ENCODE peak calls at places on chromosomes 13 and 19, in four cellular contexts. R is aorta, U is epithelial cell of esophagus, Z is mucosa of descending colon. Y is an unnamed sample.

GRCh38 chr19:3556978-3557460 is 367 bp downstream of the MFSD12 start:
- DNase-seq in U (peak), R (no peak), Z (peak), Y (peak)

GRCh38 chr19:30160996-30161655 is 211.1 kb upstream of the ZNF536 start:
- DNase-seq in R (no peak), Z (no peak), U (no peak), Y (no peak)

GRCh38 chr19:11373885-11374448 is 499 bp upstream of the SWSAP1 start:
- DNase-seq in Z (peak), R (no peak), U (no peak), Y (no peak)

GRCh38 chr13:26476111-26476743 is 81.3 kb upstream of the WASF3 start:
- DNase-seq in R (peak), U (no peak), Z (no peak), Y (peak)

GRCh38 chr13:96229356-96229755 is 139.4 kb downstream of the HS6ST3 start:
- DNase-seq in R (no peak), Z (no peak), U (peak), Y (no peak)

GRCh38 chr19:30053558-30053957 is 111.5 kb downstream of the URI1 start:
- DNase-seq in Z (no peak), U (no peak), R (no peak), Y (no peak)

GRCh38 chr13:31794452-31794851 is 55.1 kb downstream of the RXFP2 start:
- DNase-seq in R (no peak), U (no peak), Z (no peak), Y (no peak)

GRCh38 chr19:39211731-39212376 is 7.8 kb upstream of the SYCN start:
- DNase-seq in U (no peak), Z (no peak), R (no peak), Y (no peak)

GRCh38 chr19:42121666-42122069 is 10.6 kb downstream of the POU2F2 start:
- DNase-seq in Z (peak), R (peak), U (peak), Y (peak)

GRCh38 chr13:108980237-108980636 is 350.8 kb downstream of the MYO16 start:
- DNase-seq in U (no peak), Z (no peak), R (no peak), Y (no peak)

GRCh38 chr13:79108914-79109643 is 297.0 kb downstream of the RBM26 start:
- DNase-seq in U (peak), Z (no peak), R (no peak), Y (no peak)

GRCh38 chr19:34664870-34665269 is 12.1 kb downstream of the SCGB2B2 start:
- DNase-seq in U (no peak), Z (no peak), R (no peak), Y (no peak)

GRCh38 chr13:89748716-89749115 is 1598.8 kb upstream of the MIR17HG start:
- DNase-seq in Z (no peak), R (no peak), U (peak), Y (no peak)

GRCh38 chr19:17240062-17240854 is 5.5 kb downstream of the NR2F6 start:
- DNase-seq in U (no peak), R (no peak), Z (peak), Y (no peak)

GRCh38 chr13:25691654-25692053 is 319.9 kb downstream of the ATP8A2 start:
- DNase-seq in Z (no peak), U (no peak), R (no peak), Y (no peak)

GRCh38 chr19:10270616-10271394 is at the start of gene ICAM1:
- DNase-seq in U (no peak), R (peak), Z (peak), Y (peak)

GRCh38 chr19:2627855-2628254 is 74.6 kb downstream of the GNG7 start:
- DNase-seq in U (peak), R (no peak), Z (no peak), Y (no peak)

GRCh38 chr13:62309904-62310303 is 894.3 kb upstream of the PCDH20 start:
- DNase-seq in R (no peak), Z (no peak), U (no peak), Y (no peak)

GRCh38 chr13:33045829-33046592 is 29.8 kb downstream of the KL start:
- DNase-seq in U (no peak), Z (no peak), R (no peak), Y (no peak)

GRCh38 chr19:10544753-10545251 is 1.1 kb downstream of the ATG4D start:
- DNase-seq in R (no peak), U (no peak), Z (peak), Y (peak)

GRCh38 chr13:99464441-99464949 is 36.8 kb upstream of the TM9SF2 start:
- DNase-seq in U (no peak), R (no peak), Z (no peak), Y (no peak)

GRCh38 chr13:51027644-51028043 is 83.4 kb downstream of the C13orf42 start:
- DNase-seq in R (no peak), Z (no peak), U (no peak), Y (no peak)

GRCh38 chr13:76009491-76009890 is 373.4 kb downstream of the LMO7 start:
- DNase-seq in R (no peak), U (no peak), Z (no peak), Y (no peak)

GRCh38 chr19:18415177-18415867 is 3.9 kb upstream of the SSBP4 start:
- DNase-seq in R (peak), Z (peak), U (no peak), Y (no peak)

GRCh38 chr19:56866563-56866962 is 26.0 kb upstream of the PEG3 start:
- DNase-seq in R (no peak), U (no peak), Z (no peak), Y (peak)

GRCh38 chr19:18696023-18696422 is 12.5 kb downstream of the CRTC1 start:
- DNase-seq in R (no peak), Z (no peak), U (no peak), Y (no peak)

GRCh38 chr13:53873558-53873957 is 844.9 kb downstream of the OLFM4 start:
- DNase-seq in U (no peak), R (no peak), Z (no peak), Y (no peak)

GRCh38 chr19:1154731-1155351 is 19.2 kb downstream of the SBNO2 start:
- DNase-seq in R (peak), U (peak), Z (peak), Y (peak)

GRCh38 chr19:48623556-48624066 is 4.3 kb downstream of the SPHK2 start:
- DNase-seq in R (no peak), Z (no peak), U (no peak), Y (no peak)

GRCh38 chr19:10612515-10613119 is 12.7 kb upstream of the SLC44A2 start:
- DNase-seq in U (no peak), Z (peak), R (peak), Y (peak)

GRCh38 chr13:113845723-113846638 is 17.9 kb downstream of the GAS6 start:
- DNase-seq in Z (peak), U (no peak), R (no peak), Y (peak)
- H3K4me3 ChIP-seq in Z (no peak), U (no peak), R (no peak), Y (no peak)

GRCh38 chr13:47539317-47539716 is 461.8 kb downstream of the SUCLA2 start:
- DNase-seq in R (no peak), Z (no peak), U (no peak), Y (no peak)
- H3K4me3 ChIP-seq in R (no peak), Z (no peak), U (no peak), Y (no peak)

GRCh38 chr13:29428992-29429315 is 166.5 kb downstream of the SLC7A1 start:
- DNase-seq in Z (no peak), R (no peak), U (no peak), Y (no peak)
- H3K4me3 ChIP-seq in Z (no peak), R (peak), U (no peak), Y (peak)

DNA sequence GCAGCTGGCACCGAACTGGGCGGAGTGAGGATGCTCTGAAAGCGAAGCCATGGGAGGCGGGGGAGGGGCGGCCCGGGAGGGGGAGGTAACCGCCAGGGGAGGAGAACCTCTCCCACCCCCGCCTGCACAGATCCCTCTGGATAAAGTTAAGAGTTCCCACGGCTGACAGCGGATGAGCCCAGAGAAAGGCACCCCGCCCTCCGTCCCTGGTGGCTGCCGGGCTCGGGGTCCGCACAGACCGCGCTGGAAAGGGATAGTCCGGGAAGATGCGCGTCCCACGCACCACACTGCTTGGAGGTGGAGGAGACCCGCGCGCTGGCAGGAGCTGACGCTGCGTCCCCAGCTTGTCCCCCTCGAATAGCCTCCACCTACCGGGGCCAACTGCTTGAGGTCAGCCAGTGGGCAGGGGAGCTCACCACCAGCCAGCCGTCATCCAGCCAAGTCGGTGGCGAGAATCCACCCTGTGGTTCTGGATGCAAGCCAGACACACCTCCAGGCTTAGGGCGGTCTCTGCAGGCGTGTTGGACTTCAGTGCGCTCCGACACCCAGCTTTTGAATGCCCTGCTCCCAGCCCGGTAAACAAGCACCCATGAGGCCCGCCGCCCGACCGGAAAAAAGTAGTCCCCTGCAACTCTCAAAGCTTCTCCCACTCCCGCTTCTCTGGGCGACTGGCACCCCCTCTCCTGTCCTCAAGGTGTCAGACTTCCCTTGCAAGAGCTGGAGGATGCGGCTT is at the start of gene TRPC4:
- DNase-seq in R (peak), Z (peak), U (peak), Y (peak)
- H3K4me3 ChIP-seq in R (peak), Z (no peak), U (peak), Y (peak)

GRCh38 chr13:80337011-80337688 is 3.8 kb downstream of the SPRY2 start:
- DNase-seq in Z (peak), U (peak), R (no peak), Y (no peak)
- H3K4me3 ChIP-seq in Z (no peak), U (peak), R (peak), Y (no peak)

GRCh38 chr13:20415694-20416107 is 110.0 kb downstream of the CRYL1 start:
- DNase-seq in U (no peak), Z (no peak), R (no peak), Y (no peak)

GRCh38 chr13:20415288-20415644 is 110.4 kb downstream of the CRYL1 start:
- DNase-seq in R (no peak), Z (no peak), U (no peak), Y (no peak)

GRCh38 chr13:20418953-20419352 is 106.7 kb downstream of the CRYL1 start:
- DNase-seq in R (no peak), Z (no peak), U (no peak), Y (no peak)

GRCh38 chr13:20414475-20415287 is 111.0 kb downstream of the CRYL1 start:
- DNase-seq in R (no peak), U (peak), Z (peak), Y (no peak)

DNA sequence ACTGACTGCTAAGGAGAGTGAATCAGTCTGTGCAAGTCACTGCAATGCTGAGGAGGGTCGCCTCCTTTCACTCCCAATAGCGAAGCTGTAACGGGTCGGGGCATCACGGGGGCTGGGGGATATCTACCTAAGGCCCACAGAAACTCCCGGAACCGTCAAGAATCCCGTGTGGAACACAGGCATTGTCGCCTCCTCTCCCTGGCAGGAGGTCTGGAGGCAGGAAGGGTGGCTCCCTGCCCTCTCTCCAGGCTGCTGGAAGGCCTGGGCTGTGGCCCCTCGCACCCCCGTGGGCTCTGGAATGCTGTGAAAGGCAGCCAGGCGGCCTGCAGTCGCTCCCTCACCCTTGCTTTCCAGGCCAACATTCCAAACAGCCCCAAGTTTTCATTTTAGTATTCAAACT is 109.4 kb downstream of the CRYL1 start:
- DNase-seq in U (no peak), R (no peak), Z (no peak), Y (no peak)
- H3K4me3 ChIP-seq in U (no peak), R (no peak), Z (no peak), Y (no peak)

GRCh38 chr19:50490991-50491472 is 14.4 kb upstream of the GARIN5A start:
- DNase-seq in R (peak), U (no peak), Z (no peak), Y (no peak)
- H3K4me3 ChIP-seq in R (no peak), U (no peak), Z (no peak), Y (no peak)

GRCh38 chr19:35994868-35995654 is at the start of gene SDHAF1:
- DNase-seq in U (peak), Z (peak), R (peak), Y (peak)

GRCh38 chr19:35995655-35995993 is 636 bp downstream of the SDHAF1 start:
- DNase-seq in U (peak), R (peak), Z (peak), Y (peak)

GRCh38 chr19:36001605-36002004 is 6.6 kb downstream of the SDHAF1 start:
- DNase-seq in U (no peak), Z (no peak), R (no peak), Y (no peak)

GRCh38 chr19:35992902-35993765 is 1.9 kb upstream of the SDHAF1 start:
- DNase-seq in Z (no peak), R (no peak), U (peak), Y (no peak)

GRCh38 chr19:35996777-35997176 is 1.8 kb downstream of the SDHAF1 start:
- DNase-seq in Z (no peak), U (no peak), R (no peak), Y (no peak)
- H3K4me3 ChIP-seq in Z (no peak), U (no peak), R (no peak), Y (no peak)

GRCh38 chr13:23899555-23899954 is 2.3 kb upstream of the C1QTNF9B start:
- DNase-seq in Z (no peak), R (no peak), U (peak), Y (peak)

GRCh38 chr13:23905766-23906165 is 8.5 kb upstream of the C1QTNF9B start:
- DNase-seq in U (no peak), R (no peak), Z (no peak), Y (no peak)

GRCh38 chr13:23902975-23903905 is 5.9 kb upstream of the C1QTNF9B start:
- DNase-seq in U (no peak), Z (no peak), R (no peak), Y (no peak)

GRCh38 chr13:23901365-23901764 is 4.1 kb upstream of the C1QTNF9B start:
- DNase-seq in Z (no peak), U (peak), R (no peak), Y (no peak)

DNA sequence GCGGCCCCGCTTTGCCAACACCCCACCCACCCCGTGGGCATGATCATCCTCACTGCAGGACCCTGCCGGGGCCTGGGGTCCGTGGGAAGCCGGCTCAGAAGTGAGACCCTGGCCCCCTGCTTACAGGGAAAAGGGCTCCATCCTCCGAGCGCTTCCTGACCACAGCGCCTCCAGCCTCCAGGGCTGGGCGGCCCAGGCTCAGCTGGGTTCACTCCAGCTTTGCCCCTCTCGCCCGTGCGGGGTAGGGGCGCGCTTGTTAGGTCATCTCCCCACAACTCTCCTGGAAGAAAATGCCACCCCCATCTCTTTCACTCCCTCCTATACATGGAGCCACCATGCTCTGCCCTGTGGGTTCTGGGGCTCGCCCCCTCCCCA is 6.6 kb upstream of the C1QTNF9B start:
- DNase-seq in R (no peak), Z (no peak), U (no peak), Y (no peak)
- H3K4me3 ChIP-seq in R (no peak), Z (no peak), U (no peak), Y (no peak)

DNA sequence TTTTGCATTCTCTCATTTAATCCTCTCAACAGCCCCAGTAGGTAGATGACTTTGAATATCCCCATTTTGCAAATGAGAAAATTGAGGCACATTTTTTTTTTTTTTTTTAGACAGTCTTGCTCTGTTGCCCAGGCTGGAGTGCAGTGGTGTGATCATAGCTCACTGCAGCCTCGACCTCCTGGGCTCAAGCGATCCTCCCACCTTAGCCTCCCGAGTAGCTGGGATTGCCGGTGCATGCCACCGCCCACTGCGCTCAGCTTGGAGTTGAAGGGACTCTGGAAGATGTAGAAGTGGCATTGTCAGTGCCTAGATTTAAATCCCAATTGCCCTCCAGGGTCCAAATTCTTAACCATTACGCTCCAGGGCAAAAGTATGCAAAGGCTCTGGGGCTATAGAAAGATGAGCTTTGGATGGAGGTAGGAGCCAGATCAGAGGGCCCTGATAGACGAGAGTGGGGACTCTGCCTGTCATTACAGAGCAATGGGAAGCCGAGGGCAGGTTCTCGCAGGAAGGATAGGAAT is 813 bp upstream of the MCOLN1 start:
- DNase-seq in Z (no peak), U (no peak), R (no peak), Y (no peak)
- H3K4me3 ChIP-seq in Z (no peak), U (peak), R (no peak), Y (no peak)

Y was measured in thyroid gland.